ENCODE peak calls at places on chromosomes 5 and 9, in eight cellular contexts. I, K, J, S, N, D, O and C are unnamed samples.

GRCh38 chr9:137760426-137760825 is 117.2 kb upstream of the CACNA1B start:
- DNase-seq in N (no peak), K (no peak), D (peak; percentile 62), S (no peak), O (no peak), I (no peak), J (peak; percentile 51), C (peak; percentile 88)

GRCh38 chr5:6587171-6587570 is 45.7 kb downstream of the NSUN2 start:
- DNase-seq in O (no peak), S (no peak), J (no peak), K (no peak), I (no peak), D (no peak), N (no peak), C (no peak)

GRCh38 chr9:105118646-105119045 is 125.8 kb upstream of the SLC44A1 start:
- DNase-seq in O (no peak), N (no peak), S (peak; percentile 63), D (no peak), I (no peak), K (no peak), J (no peak), C (no peak)

GRCh38 chr5:5140051-5141010 is at the start of gene ADAMTS16:
- DNase-seq in N (no peak), O (no peak), D (no peak), S (no peak), K (no peak), J (no peak), I (no peak), C (no peak)

GRCh38 chr5:10229306-10230048 is 20.2 kb downstream of the ATPSCKMT start:
- DNase-seq in O (no peak), D (no peak), N (no peak), S (peak; percentile 14), J (peak; percentile 95), I (peak; percentile 47), K (no peak), C (peak; percentile 83)

GRCh38 chr5:132439521-132440206 is 50.9 kb downstream of the IRF1 start:
- DNase-seq in D (peak; percentile 83), K (no peak), N (no peak), J (peak; percentile 92), O (no peak), I (peak; percentile 46), S (peak; percentile 75), C (peak; percentile 94)

GRCh38 chr9:7055201-7055903 is 297.6 kb downstream of the KDM4C start:
- DNase-seq in D (no peak), N (no peak), I (no peak), S (no peak), K (no peak), O (no peak), J (no peak), C (no peak)

GRCh38 chr5:141402553-141403328 is at the start of gene PCDHGA9:
- DNase-seq in I (no peak), S (peak; percentile 51), J (peak; percentile 42), O (no peak), K (peak; percentile 25), D (no peak), N (no peak), C (peak; percentile 57)

GRCh38 chr5:151924564-151925395 is at the start of gene GLRA1:
- DNase-seq in O (peak; percentile 32), D (peak; percentile 34), N (peak; percentile 36), I (peak; percentile 55), J (peak; percentile 56), S (peak; percentile 63), K (peak; percentile 74), C (peak; percentile 32)

GRCh38 chr9:34242830-34243229 is 64.0 kb downstream of the UBAP1 start:
- DNase-seq in O (no peak), D (no peak), I (no peak), S (no peak), K (no peak), J (no peak), N (no peak), C (no peak)

GRCh38 chr5:83471405-83472212 is at the start of gene VCAN:
- DNase-seq in I (peak; percentile 51), K (peak; percentile 24), O (no peak), N (peak; percentile 38), D (peak; percentile 70), J (peak; percentile 91), S (peak; percentile 80), C (peak; percentile 86)

GRCh38 chr5:79464695-79465332 is 49.1 kb downstream of the HOMER1 start:
- DNase-seq in J (peak; percentile 36), S (peak; percentile 45), I (peak; percentile 52), K (peak; percentile 53), O (no peak), N (no peak), D (no peak), C (peak; percentile 45)

GRCh38 chr9:113399646-113400200 is 1.4 kb downstream of the ALAD start:
- DNase-seq in O (no peak), N (no peak), J (no peak), D (no peak), K (no peak), S (no peak), I (no peak), C (no peak)

GRCh38 chr9:77449177-77450092 is 198.7 kb downstream of the GNA14 start:
- DNase-seq in I (peak; percentile 11), D (no peak), O (no peak), N (peak; percentile 68), J (peak; percentile 90), S (peak; percentile 99), K (peak; percentile 48), C (peak; percentile 67)

GRCh38 chr5:6820851-6821479 is 107.7 kb downstream of the TENT4A start:
- DNase-seq in N (no peak), D (no peak), J (peak; percentile 6), S (peak; percentile 29), O (no peak), I (peak; percentile 60), K (peak; percentile 55), C (peak; percentile 30)

GRCh38 chr9:100308965-100309564 is 43.7 kb downstream of the TEX10 start:
- DNase-seq in O (no peak), S (no peak), J (peak; percentile 26), K (no peak), I (no peak), N (no peak), D (no peak), C (peak; percentile 2)

GRCh38 chr9:101628173-101628572 is 33.4 kb upstream of the PPP3R2 start:
- DNase-seq in N (no peak), D (no peak), J (peak; percentile 5), O (no peak), S (peak; percentile 24), I (peak; percentile 9), K (peak; percentile 9), C (peak; percentile 17)

GRCh38 chr9:97958812-97959511 is 21.0 kb upstream of the HEMGN start:
- DNase-seq in D (no peak), O (no peak), N (no peak), S (peak; percentile 9), J (peak; percentile 38), I (no peak), K (no peak), C (peak; percentile 71)

GRCh38 chr5:132661231-132662003 is 3.4 kb downstream of the IL13 start:
- DNase-seq in O (peak; percentile 22), I (no peak), N (no peak), K (no peak), J (no peak), S (no peak), D (no peak), C (peak; percentile 15)

GRCh38 chr5:133326361-133326760 is 274.5 kb downstream of the HSPA4 start:
- DNase-seq in S (no peak), D (no peak), O (no peak), N (no peak), I (no peak), K (no peak), J (no peak), C (no peak)

GRCh38 chr5:109880907-109881685 is 191.4 kb downstream of the MAN2A1 start:
- DNase-seq in N (no peak), J (peak; percentile 64), D (no peak), I (no peak), K (no peak), S (no peak), O (no peak), C (no peak)
- H3K4me3 ChIP-seq in N (no peak overlapping the region), J (no peak overlapping the region), D (no peak overlapping the region), I (no peak overlapping the region), K (no peak overlapping the region), S (no peak overlapping the region), O (no peak overlapping the region), C (no peak overlapping the region)

GRCh38 chr5:32713396-32714381 is 2.6 kb downstream of the NPR3 start:
- DNase-seq in I (peak; percentile 91), D (peak; percentile 45), O (no peak), N (no peak), S (peak; percentile 85), J (peak; percentile 22), K (no peak), C (peak; percentile 20)
- TF ChIP-seq CTCF in I (peak; percentile 9), D (no peak), O (no peak), N (no peak), S (no peak), J (no peak), K (no peak), C (no peak)

DNA sequence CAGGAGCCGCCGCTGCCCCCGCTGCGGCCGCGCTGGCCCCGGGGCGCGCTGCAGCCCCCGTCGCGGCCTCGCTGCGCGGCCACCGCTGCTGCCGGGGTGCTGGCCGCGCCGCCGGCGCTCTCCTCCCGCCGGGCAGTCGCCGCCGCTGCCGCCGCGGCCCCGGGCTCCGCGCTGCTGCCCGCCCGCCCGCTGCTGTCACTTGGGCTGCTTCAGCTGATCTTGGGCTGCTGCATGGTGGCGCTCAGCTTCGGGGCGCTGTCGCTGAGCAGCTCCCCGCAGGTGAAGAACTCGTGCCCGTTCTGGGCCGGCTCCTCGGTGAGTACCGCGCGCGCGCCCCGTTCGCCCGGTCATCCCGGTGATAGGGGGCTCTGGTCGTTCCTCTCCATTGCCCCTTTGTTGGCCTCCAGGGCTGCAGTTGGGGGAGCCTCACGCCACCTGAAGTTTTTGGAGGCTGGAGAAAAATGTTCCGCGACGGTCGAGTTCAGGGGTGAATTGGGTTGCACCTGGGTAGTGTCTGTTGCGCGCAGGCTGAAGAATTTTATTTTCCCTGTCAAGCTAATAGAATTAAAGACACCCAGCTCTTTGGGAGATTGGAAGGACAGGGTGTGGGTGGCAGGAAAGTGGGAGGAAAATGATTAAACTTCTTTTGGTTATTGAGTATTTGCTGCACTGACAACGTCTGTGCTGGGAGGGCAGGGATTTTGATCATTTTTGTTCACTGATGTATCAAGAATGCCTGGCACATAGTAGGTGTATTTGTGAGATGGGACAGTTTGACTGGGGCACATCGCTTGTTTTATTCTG is 596 bp downstream of the ENTREP1 start:
- DNase-seq in D (peak; percentile 19), N (no peak), J (no peak), I (no peak), S (peak; percentile 23), O (peak; percentile 45), K (no peak), C (no peak)
- H3K4me3 ChIP-seq in D (peak overlapping the region; percentile 83), N (peak overlapping the region; percentile 67), J (peak overlapping the region; percentile 30), I (peak overlapping the region; percentile 59), S (peak overlapping the region; percentile 44), O (peak overlapping the region; percentile 65), K (no peak overlapping the region), C (no peak overlapping the region)

DNA sequence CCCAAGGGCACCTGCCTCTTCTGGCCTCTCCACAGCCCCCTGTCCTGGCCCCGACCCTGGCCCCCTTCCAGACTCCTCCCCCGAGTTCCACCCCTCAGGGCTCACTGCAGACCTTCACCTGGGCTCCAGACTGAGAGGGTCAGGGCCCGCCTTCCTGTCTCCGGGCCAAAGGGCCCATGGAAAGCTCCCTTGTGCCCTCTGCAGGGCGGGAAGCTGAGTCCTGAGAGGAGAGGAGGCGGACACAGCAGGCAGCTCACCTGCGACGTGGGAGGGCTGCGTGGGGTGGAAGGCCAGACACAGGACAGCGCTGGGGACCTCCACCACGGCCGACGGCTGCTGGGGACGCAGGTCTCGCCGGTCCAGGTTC is 20.6 kb downstream of the DYNC2I2 start:
- DNase-seq in S (peak; percentile 22), K (no peak), I (peak; percentile 74), J (no peak), N (peak; percentile 90), O (peak; percentile 85), D (peak; percentile 49), C (no peak)
- TF ChIP-seq CTCF in S (peak; percentile 30), K (no peak), I (peak; percentile 42), J (peak; percentile 35), N (no peak), O (peak; percentile 8), D (no peak), C (no peak)

GRCh38 chr9:70145981-70146380 is 102.3 kb downstream of the MAMDC2 start:
- DNase-seq in K (no peak), O (no peak), S (no peak), J (no peak), N (no peak), D (no peak), I (no peak), C (no peak)
- H3K4me3 ChIP-seq in K (no peak overlapping the region), O (no peak overlapping the region), S (no peak overlapping the region), J (no peak overlapping the region), N (no peak overlapping the region), D (no peak overlapping the region), I (no peak overlapping the region), C (no peak overlapping the region)